ENCODE peak calls at places on chromosomes 5 and 9, in five cellular contexts. One of them, this sample, is unnamed.

GRCh38 chr9:8329561-8330283 is 530.1 kb upstream of the DMAC1 start:
- DNase-seq in spleen: no peak
- DNase-seq in CD8-positive, alpha-beta memory T cell: no peak
- DNase-seq in GM06990: no peak
- DNase-seq in ovary: no peak
- DNase-seq in this sample: no peak

GRCh38 chr9:98255064-98255577 is 328 bp downstream of the TBC1D2 start:
- DNase-seq in spleen: no peak
- DNase-seq in CD8-positive, alpha-beta memory T cell: no peak
- DNase-seq in GM06990: no peak
- DNase-seq in ovary: peak
- DNase-seq in this sample: peak

GRCh38 chr5:173997331-173997730 is 8.4 kb downstream of the C5orf47 start:
- DNase-seq in spleen: no peak
- DNase-seq in CD8-positive, alpha-beta memory T cell: no peak
- DNase-seq in GM06990: no peak
- DNase-seq in ovary: no peak
- DNase-seq in this sample: no peak

GRCh38 chr5:355379-355935 is 33.9 kb downstream of the AHRR start:
- DNase-seq in spleen: no peak
- DNase-seq in CD8-positive, alpha-beta memory T cell: no peak
- DNase-seq in GM06990: no peak
- DNase-seq in ovary: no peak
- DNase-seq in this sample: no peak

GRCh38 chr9:106954562-106954961 is 91.6 kb downstream of the ZNF462 start:
- DNase-seq in spleen: no peak
- DNase-seq in CD8-positive, alpha-beta memory T cell: no peak
- DNase-seq in GM06990: no peak
- DNase-seq in ovary: no peak
- DNase-seq in this sample: no peak

GRCh38 chr5:133368009-133368408 is 244.3 kb downstream of the FSTL4 start:
- DNase-seq in spleen: no peak
- DNase-seq in CD8-positive, alpha-beta memory T cell: no peak
- DNase-seq in GM06990: no peak
- DNase-seq in ovary: no peak
- DNase-seq in this sample: no peak

GRCh38 chr5:446066-446725 is 3.2 kb downstream of the EXOC3 start:
- DNase-seq in spleen: peak
- DNase-seq in CD8-positive, alpha-beta memory T cell: no peak
- DNase-seq in GM06990: no peak
- DNase-seq in ovary: no peak
- DNase-seq in this sample: no peak

GRCh38 chr9:20356392-20357206 is 265.7 kb downstream of the MLLT3 start:
- DNase-seq in spleen: no peak
- DNase-seq in CD8-positive, alpha-beta memory T cell: peak
- DNase-seq in GM06990: peak
- DNase-seq in ovary: peak
- DNase-seq in this sample: peak

GRCh38 chr9:69213647-69214046 is 39.6 kb downstream of the TJP2 start:
- DNase-seq in spleen: no peak
- DNase-seq in CD8-positive, alpha-beta memory T cell: no peak
- DNase-seq in GM06990: no peak
- DNase-seq in ovary: no peak
- DNase-seq in this sample: no peak

GRCh38 chr5:180093651-180094382 is 22.3 kb upstream of the RNF130 start:
- DNase-seq in spleen: no peak
- DNase-seq in CD8-positive, alpha-beta memory T cell: no peak
- DNase-seq in GM06990: no peak
- DNase-seq in ovary: no peak
- DNase-seq in this sample: no peak

GRCh38 chr5:91070761-91071429 is 312.2 kb downstream of the ARRDC3 start:
- DNase-seq in spleen: no peak
- DNase-seq in CD8-positive, alpha-beta memory T cell: no peak
- DNase-seq in GM06990: no peak
- DNase-seq in ovary: no peak
- DNase-seq in this sample: no peak

GRCh38 chr5:179343902-179344300 is 1.4 kb downstream of the ADAMTS2 start:
- DNase-seq in spleen: peak
- DNase-seq in CD8-positive, alpha-beta memory T cell: no peak
- DNase-seq in GM06990: no peak
- DNase-seq in ovary: peak
- DNase-seq in this sample: peak

GRCh38 chr5:91712718-91713117 is 329.6 kb upstream of the ARRDC3 start:
- DNase-seq in spleen: no peak
- DNase-seq in CD8-positive, alpha-beta memory T cell: no peak
- DNase-seq in GM06990: no peak
- DNase-seq in ovary: no peak
- DNase-seq in this sample: no peak

GRCh38 chr9:129697956-129698757 is 32.7 kb downstream of the PRRX2 start:
- DNase-seq in spleen: no peak
- DNase-seq in CD8-positive, alpha-beta memory T cell: no peak
- DNase-seq in GM06990: no peak
- DNase-seq in ovary: peak
- DNase-seq in this sample: no peak

GRCh38 chr9:113646491-113646890 is 183.0 kb downstream of the RGS3 start:
- DNase-seq in spleen: no peak
- DNase-seq in CD8-positive, alpha-beta memory T cell: no peak
- DNase-seq in GM06990: no peak
- DNase-seq in ovary: no peak
- DNase-seq in this sample: no peak

GRCh38 chr5:149938272-149938671 is 6.3 kb downstream of the PDE6A start:
- DNase-seq in spleen: no peak
- DNase-seq in CD8-positive, alpha-beta memory T cell: no peak
- DNase-seq in GM06990: no peak
- DNase-seq in ovary: no peak
- DNase-seq in this sample: no peak

GRCh38 chr9:112080831-112081542 is 94.1 kb downstream of the SUSD1 start:
- DNase-seq in spleen: no peak
- DNase-seq in CD8-positive, alpha-beta memory T cell: no peak
- DNase-seq in GM06990: no peak
- DNase-seq in ovary: no peak
- DNase-seq in this sample: no peak

GRCh38 chr5:170246471-170246870 is 13.7 kb downstream of the C5orf58 start:
- DNase-seq in spleen: no peak
- DNase-seq in CD8-positive, alpha-beta memory T cell: no peak
- DNase-seq in GM06990: no peak
- DNase-seq in ovary: no peak
- DNase-seq in this sample: no peak

GRCh38 chr5:81838307-81838906 is 87.5 kb upstream of the SSBP2 start:
- DNase-seq in spleen: no peak
- DNase-seq in CD8-positive, alpha-beta memory T cell: peak
- DNase-seq in GM06990: no peak
- DNase-seq in ovary: no peak
- DNase-seq in this sample: peak

GRCh38 chr5:96641922-96642640 is 20.1 kb upstream of the CAST start:
- DNase-seq in spleen: no peak
- DNase-seq in CD8-positive, alpha-beta memory T cell: no peak
- DNase-seq in GM06990: no peak
- DNase-seq in ovary: no peak
- DNase-seq in this sample: no peak

GRCh38 chr5:10556893-10557746 is 6.8 kb upstream of the ANKRD33B start:
- DNase-seq in spleen: no peak
- DNase-seq in CD8-positive, alpha-beta memory T cell: no peak
- DNase-seq in GM06990: no peak
- DNase-seq in ovary: no peak
- DNase-seq in this sample: no peak

GRCh38 chr5:90134381-90134780 is 275.2 kb downstream of the CETN3 start:
- DNase-seq in spleen: no peak
- DNase-seq in CD8-positive, alpha-beta memory T cell: no peak
- DNase-seq in GM06990: no peak
- DNase-seq in ovary: no peak
- DNase-seq in this sample: no peak

GRCh38 chr5:174376056-174376455 is 330.6 kb downstream of the NSG2 start:
- DNase-seq in spleen: no peak
- DNase-seq in CD8-positive, alpha-beta memory T cell: no peak
- DNase-seq in GM06990: no peak
- DNase-seq in ovary: no peak
- DNase-seq in this sample: no peak

GRCh38 chr5:59768204-59769040 is 125.1 kb downstream of the PDE4D start:
- DNase-seq in spleen: peak
- DNase-seq in CD8-positive, alpha-beta memory T cell: no peak
- DNase-seq in GM06990: peak
- DNase-seq in ovary: peak
- DNase-seq in this sample: peak

GRCh38 chr9:132042324-132042723 is 37.3 kb downstream of the MED27 start:
- DNase-seq in spleen: no peak
- DNase-seq in CD8-positive, alpha-beta memory T cell: no peak
- DNase-seq in GM06990: no peak
- DNase-seq in ovary: no peak
- DNase-seq in this sample: no peak

GRCh38 chr9:73270967-73271722 is 119.5 kb downstream of the ANXA1 start:
- DNase-seq in spleen: no peak
- DNase-seq in CD8-positive, alpha-beta memory T cell: no peak
- DNase-seq in GM06990: no peak
- DNase-seq in ovary: no peak
- DNase-seq in this sample: no peak

GRCh38 chr5:44388504-44389409 is 463 bp downstream of the FGF10 start:
- DNase-seq in spleen: no peak
- DNase-seq in CD8-positive, alpha-beta memory T cell: no peak
- DNase-seq in GM06990: no peak
- DNase-seq in ovary: peak
- DNase-seq in this sample: no peak

GRCh38 chr9:27151693-27152397 is 42.8 kb downstream of the TEK start:
- DNase-seq in spleen: no peak
- DNase-seq in CD8-positive, alpha-beta memory T cell: no peak
- DNase-seq in GM06990: no peak
- DNase-seq in ovary: peak
- DNase-seq in this sample: no peak

GRCh38 chr9:127450170-127450830 is 906 bp downstream of the RPL12 start:
- DNase-seq in spleen: no peak
- DNase-seq in CD8-positive, alpha-beta memory T cell: no peak
- DNase-seq in GM06990: no peak
- DNase-seq in ovary: peak
- DNase-seq in this sample: no peak

GRCh38 chr9:34500623-34501267 is 22.0 kb downstream of the ENHO start:
- DNase-seq in spleen: no peak
- DNase-seq in CD8-positive, alpha-beta memory T cell: peak
- DNase-seq in GM06990: no peak
- DNase-seq in ovary: peak
- DNase-seq in this sample: peak

GRCh38 chr9:94613003-94613402 is 19.4 kb upstream of the FBP2 start:
- DNase-seq in spleen: no peak
- DNase-seq in CD8-positive, alpha-beta memory T cell: no peak
- DNase-seq in GM06990: no peak
- DNase-seq in ovary: no peak
- DNase-seq in this sample: no peak

GRCh38 chr5:122126177-122126701 is 3.1 kb upstream of the ZNF474 start:
- DNase-seq in spleen: no peak
- DNase-seq in CD8-positive, alpha-beta memory T cell: no peak
- DNase-seq in GM06990: no peak
- DNase-seq in ovary: no peak
- DNase-seq in this sample: no peak

GRCh38 chr5:31027726-31028125 is 165.8 kb upstream of the CDH6 start:
- DNase-seq in spleen: no peak
- DNase-seq in CD8-positive, alpha-beta memory T cell: no peak
- DNase-seq in GM06990: no peak
- DNase-seq in ovary: no peak
- DNase-seq in this sample: no peak

GRCh38 chr9:78973906-78974305 is 597.9 kb upstream of the TLE4 start:
- DNase-seq in spleen: no peak
- DNase-seq in CD8-positive, alpha-beta memory T cell: no peak
- DNase-seq in GM06990: no peak
- DNase-seq in ovary: no peak
- DNase-seq in this sample: no peak

GRCh38 chr5:73266309-73266708 is 93.3 kb downstream of the TMEM174 start:
- DNase-seq in spleen: no peak
- DNase-seq in CD8-positive, alpha-beta memory T cell: no peak
- DNase-seq in GM06990: no peak
- DNase-seq in ovary: no peak
- DNase-seq in this sample: no peak

GRCh38 chr9:72749276-72749675 is 203.6 kb downstream of the ALDH1A1 start:
- DNase-seq in spleen: no peak
- DNase-seq in CD8-positive, alpha-beta memory T cell: no peak
- DNase-seq in GM06990: no peak
- DNase-seq in ovary: no peak
- DNase-seq in this sample: no peak

GRCh38 chr5:137344723-137345322 is 154.3 kb downstream of the SPOCK1 start:
- DNase-seq in spleen: no peak
- DNase-seq in CD8-positive, alpha-beta memory T cell: no peak
- DNase-seq in GM06990: no peak
- DNase-seq in ovary: no peak
- DNase-seq in this sample: peak

GRCh38 chr9:35904966-35905781 is 828 bp upstream of the HRCT1 start:
- DNase-seq in spleen: no peak
- DNase-seq in CD8-positive, alpha-beta memory T cell: no peak
- DNase-seq in GM06990: no peak
- DNase-seq in ovary: no peak
- DNase-seq in this sample: no peak

This sample was measured in HEK293T.